ENCODE peak calls at places on chromosomes 11 and 22, in nine cellular contexts. V, A, O, I, G, K, Z, L and Q are unnamed samples.

GRCh38 chr11:126518996-126519351 is 163.5 kb downstream of the ST3GAL4 start:
- DNase-seq in K (no peak), G (no peak), V (no peak), Z (no peak), L (no peak), O (no peak), I (no peak), A (no peak), Q (no peak)

GRCh38 chr11:72179804-72180396 is 12.0 kb upstream of the FOLR1 start:
- DNase-seq in Z (no peak), L (no peak), A (no peak), V (no peak), K (no peak), I (no peak), O (no peak), G (no peak), Q (no peak)

GRCh38 chr11:69775163-69775755 is at the start of gene FGF4:
- DNase-seq in V (no peak), L (no peak), I (peak; percentile 22), G (no peak), O (no peak), Z (no peak), K (no peak), A (no peak), Q (no peak)

GRCh38 chr11:10076458-10077141 is 217.4 kb downstream of the SBF2 start:
- DNase-seq in K (peak; percentile 80), A (peak; percentile 49), V (peak; percentile 63), I (peak; percentile 53), G (peak; percentile 6), L (peak; percentile 88), O (peak; percentile 42), Z (no peak), Q (peak; percentile 24)

GRCh38 chr11:111047376-111047775 is 198.1 kb upstream of the POU2AF2 start:
- DNase-seq in I (no peak), G (no peak), O (no peak), Z (no peak), K (no peak), V (no peak), A (peak; percentile 34), L (no peak), Q (no peak)

GRCh38 chr11:36376888-36377758 is 81.0 kb downstream of the PRR5L start:
- DNase-seq in L (peak; percentile 71), G (peak; percentile 40), V (peak; percentile 45), O (peak; percentile 51), I (peak; percentile 42), A (peak; percentile 53), K (peak; percentile 69), Z (no peak), Q (peak; percentile 73)

GRCh38 chr11:103035656-103036434 is 56.1 kb downstream of the DCUN1D5 start:
- DNase-seq in G (peak; percentile 88), K (no peak), O (peak; percentile 24), I (peak; percentile 36), Z (peak; percentile 58), A (peak; percentile 66), L (peak; percentile 88), V (peak; percentile 75), Q (peak; percentile 30)

GRCh38 chr22:41364233-41364632 is 17.5 kb upstream of the TEF start:
- DNase-seq in L (no peak), G (no peak), V (no peak), I (no peak), K (no peak), Z (no peak), O (no peak), A (no peak), Q (no peak)

GRCh38 chr11:4884341-4884740 is 2.6 kb downstream of the OR51T1 start:
- DNase-seq in K (no peak), I (no peak), L (no peak), Z (no peak), O (no peak), V (no peak), A (no peak), G (no peak), Q (no peak)

GRCh38 chr11:115237578-115237977 is 266.6 kb downstream of the CADM1 start:
- DNase-seq in A (no peak), G (no peak), V (no peak), L (no peak), O (no peak), I (no peak), Z (no peak), K (no peak), Q (no peak)

GRCh38 chr11:57804466-57804865 is 42.9 kb downstream of the CTNND1 start:
- DNase-seq in I (no peak), V (no peak), A (no peak), K (no peak), L (no peak), O (no peak), G (no peak), Z (no peak), Q (no peak)

GRCh38 chr22:49067504-49067903 is 760.2 kb downstream of the BRD1 start:
- DNase-seq in K (no peak), I (no peak), V (no peak), G (no peak), A (no peak), O (no peak), Z (no peak), L (no peak), Q (no peak)

GRCh38 chr22:40727607-40728325 is 48.5 kb downstream of the MCHR1 start:
- DNase-seq in I (no peak), K (no peak), G (no peak), L (no peak), V (no peak), O (no peak), Z (no peak), A (no peak), Q (no peak)

GRCh38 chr11:126355926-126356897 is 726 bp downstream of the ST3GAL4 start:
- DNase-seq in L (no peak), O (peak; percentile 57), A (peak; percentile 35), K (peak; percentile 78), G (no peak), Z (no peak), V (no peak), I (peak; percentile 33), Q (peak; percentile 22)

GRCh38 chr11:120756931-120757330 is 245.4 kb downstream of the GRIK4 start:
- DNase-seq in L (no peak), O (no peak), I (peak; percentile 45), K (no peak), V (peak; percentile 48), A (no peak), Z (no peak), G (no peak), Q (no peak)

GRCh38 chr22:29744902-29745301 is 21.9 kb downstream of the ZMAT5 start:
- DNase-seq in I (peak; percentile 53), K (no peak), V (no peak), G (peak; percentile 15), L (peak; percentile 14), A (peak; percentile 59), Z (no peak), O (no peak), Q (no peak)

GRCh38 chr22:42907404-42908081 is 50.5 kb upstream of the ARFGAP3 start:
- DNase-seq in O (no peak), L (peak; percentile 33), A (no peak), Z (no peak), K (no peak), V (no peak), I (no peak), G (no peak), Q (no peak)

GRCh38 chr22:28021116-28021997 is 102.3 kb upstream of the PITPNB start:
- DNase-seq in O (no peak), A (peak; percentile 34), I (peak; percentile 88), G (no peak), V (no peak), L (no peak), K (peak; percentile 22), Z (no peak), Q (no peak)

GRCh38 chr22:23113067-23113846 is 28.5 kb downstream of the RSPH14 start:
- DNase-seq in V (no peak), G (no peak), I (no peak), O (peak; percentile 30), K (no peak), A (peak; percentile 99), L (peak; percentile 64), Z (no peak), Q (no peak)

GRCh38 chr11:94974178-94974577 is 669 bp downstream of the KDM4D start:
- DNase-seq in L (no peak), O (no peak), V (no peak), I (no peak), A (no peak), Z (no peak), K (no peak), G (no peak), Q (no peak)

DNA sequence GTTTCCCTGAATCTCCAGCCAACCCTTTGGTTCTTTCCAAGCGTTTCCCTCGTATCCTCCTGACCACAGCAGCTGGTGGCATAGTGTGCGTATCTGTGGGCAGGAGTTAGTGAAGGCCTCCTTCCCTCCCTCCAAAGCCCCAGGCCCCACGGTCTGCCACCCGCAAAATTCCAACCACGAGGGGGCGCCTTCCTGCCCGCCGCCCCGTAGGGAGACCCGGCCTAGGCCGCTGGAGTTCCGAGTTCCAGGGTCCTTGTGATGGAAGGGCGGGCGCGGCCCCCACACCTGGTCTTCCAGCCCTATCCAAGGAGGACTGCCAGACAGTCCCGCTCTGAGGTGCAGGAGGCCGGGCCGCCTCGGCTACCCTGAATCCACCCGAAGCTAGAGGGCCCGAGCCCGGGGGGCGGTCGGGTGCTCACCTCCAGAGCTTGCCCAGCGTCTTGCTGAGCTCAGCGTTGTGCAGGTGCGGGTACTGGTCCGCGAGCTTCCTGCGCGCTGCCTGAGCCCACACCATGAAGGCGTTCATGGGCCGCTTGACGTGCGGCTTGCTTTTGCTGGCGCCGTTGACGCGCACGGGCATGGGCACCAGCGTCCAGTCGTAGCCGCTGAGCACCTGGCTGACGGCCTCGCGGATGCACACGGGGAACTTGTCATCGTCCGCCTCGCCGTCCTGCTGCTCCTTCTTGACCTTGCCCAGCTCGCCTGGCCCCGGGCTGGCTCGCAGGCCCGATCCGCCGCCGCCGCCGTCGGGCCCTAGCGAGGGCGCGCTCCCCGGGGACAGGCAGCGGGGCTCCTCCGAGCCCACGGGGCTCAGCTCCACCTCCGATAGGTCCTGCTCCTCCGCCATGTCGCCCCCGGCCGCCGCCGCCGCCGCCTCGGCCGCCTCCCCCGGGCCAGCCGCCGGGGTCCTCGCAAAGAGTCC is 1.2 kb downstream of the SOX10 start:
- DNase-seq in Z (no peak), O (no peak), I (no peak), G (no peak), L (no peak), A (no peak), K (no peak), V (no peak), Q (no peak)
- H3K4me3 ChIP-seq in Z (no peak overlapping the region), O (no peak overlapping the region), I (no peak overlapping the region), G (no peak overlapping the region), L (no peak overlapping the region), A (no peak overlapping the region), K (no peak overlapping the region), V (no peak overlapping the region), Q (no peak overlapping the region)

GRCh38 chr11:2206291-2206690 is 34.7 kb upstream of the TH start:
- DNase-seq in G (no peak), O (peak; percentile 2), Z (no peak), A (no peak), I (no peak), V (no peak), L (no peak), K (no peak), Q (no peak)
- H3K27me3 ChIP-seq in G (no peaks in the 10 kb centered on the region), O (no peaks in the 10 kb centered on the region), Z (no peaks in the 10 kb centered on the region), A (peaks cover 8% of the 10 kb centered on the region), I (no peaks in the 10 kb centered on the region), V (no peaks in the 10 kb centered on the region), L (no peaks in the 10 kb centered on the region), K (no peaks in the 10 kb centered on the region), Q (no peaks in the 10 kb centered on the region)

GRCh38 chr22:37753746-37754145 is 54.0 kb upstream of the GCAT start:
- DNase-seq in I (no peak), V (no peak), O (peak; percentile 39), K (no peak), G (no peak), A (no peak), Z (no peak), L (no peak), Q (no peak)
- H3K4me3 ChIP-seq in I (no peak overlapping the region), V (no peak overlapping the region), O (no peak overlapping the region), K (no peak overlapping the region), G (no peak overlapping the region), A (no peak overlapping the region), Z (no peak overlapping the region), L (no peak overlapping the region), Q (no peak overlapping the region)

GRCh38 chr11:124840666-124841065 is 24.6 kb upstream of the ROBO3 start:
- DNase-seq in O (no peak), A (no peak), L (no peak), V (no peak), K (no peak), I (no peak), G (no peak), Z (no peak), Q (no peak)
- H3K27me3 ChIP-seq in O (peaks cover 81% of the 10 kb centered on the region), A (peaks cover 41% of the 10 kb centered on the region), L (peaks cover 90% of the 10 kb centered on the region), V (peaks cover 35% of the 10 kb centered on the region), K (peaks cover 12% of the 10 kb centered on the region), I (no peaks in the 10 kb centered on the region), G (peaks cover 71% of the 10 kb centered on the region), Z (peaks cover 34% of the 10 kb centered on the region), Q (peaks cover 13% of the 10 kb centered on the region)